ENCODE peak calls at places on chromosomes 13 and 19, in eight cellular contexts. E, S, R, C, D, Z, Y and W are unnamed samples.

GRCh38 chr13:95349267-95349666 is 48.0 kb upstream of the ABCC4 start:
- DNase-seq in D (no peak), S (no peak), R (no peak), Z (no peak), E (no peak), C (no peak), Y (no peak), W (no peak)

GRCh38 chr19:23774156-23774971 is 15.7 kb upstream of the ZNF681 start:
- DNase-seq in R (no peak), C (no peak), Z (no peak), E (no peak), Y (no peak), D (no peak), S (no peak), W (no peak)

GRCh38 chr13:33347866-33348265 is 62.3 kb upstream of the STARD13 start:
- DNase-seq in C (no peak), D (no peak), Z (no peak), S (no peak), E (no peak), R (no peak), Y (no peak), W (no peak)

GRCh38 chr19:33876619-33877018 is 79.9 kb downstream of the KCTD15 start:
- DNase-seq in S (no peak), C (no peak), Y (no peak), Z (no peak), E (no peak), R (no peak), D (no peak), W (no peak)

GRCh38 chr19:920051-920857 is 3.1 kb downstream of the KISS1R start:
- DNase-seq in R (no peak), D (no peak), C (no peak), Y (no peak), Z (no peak), S (peak; percentile 91), E (peak; percentile 95), W (peak; percentile 29)

GRCh38 chr13:46181799-46182490 is at the start of gene LCP1:
- DNase-seq in D (no peak), E (no peak), C (no peak), S (no peak), Y (no peak), Z (no peak), R (no peak), W (no peak)

GRCh38 chr19:622666-623065 is 10.7 kb downstream of the POLRMT start:
- DNase-seq in E (no peak), R (no peak), S (no peak), Y (no peak), D (no peak), Z (no peak), C (no peak), W (no peak)

GRCh38 chr19:35665604-35666003 is 713 bp upstream of the UPK1A start:
- DNase-seq in Z (no peak), R (no peak), D (no peak), E (no peak), C (no peak), Y (no peak), S (no peak), W (no peak)

GRCh38 chr13:113976711-113977684 is 3.1 kb upstream of the C13orf46 start:
- DNase-seq in Z (no peak), E (no peak), C (no peak), S (no peak), Y (no peak), R (no peak), D (no peak), W (no peak)

GRCh38 chr13:52926971-52927370 is 78.5 kb upstream of the PCDH8 start:
- DNase-seq in Z (no peak), C (no peak), E (no peak), S (no peak), Y (no peak), R (peak; percentile 48), D (no peak), W (no peak)